ENCODE peak calls at places on chromosomes 2 and 18, in six cellular contexts. L, Z, V, R, M and C are unnamed samples. For H3K4me1, the result is how much of the 10 kb centered on the place peaks cover.

GRCh38 chr2:207166349-207167128 is 791 bp upstream of the KLF7 start:
- DNase-seq in R (peak), Z (peak), L (peak), M (peak), V (peak), C (peak)

GRCh38 chr18:48924621-48925601 is 25.9 kb downstream of the SMAD7 start:
- DNase-seq in R (no peak), V (peak), L (no peak), Z (no peak), M (no peak), C (no peak)

GRCh38 chr18:25531207-25531606 is 179.2 kb upstream of the ZNF521 start:
- DNase-seq in Z (no peak), L (no peak), R (no peak), V (no peak), M (no peak), C (no peak)

GRCh38 chr2:235234711-235235110 is 259.1 kb upstream of the AGAP1 start:
- DNase-seq in L (no peak), V (peak), Z (no peak), R (no peak), M (no peak), C (no peak)

GRCh38 chr2:34229998-34230397 is 630.9 kb upstream of the FAM98A start:
- DNase-seq in M (no peak), V (no peak), L (no peak), R (no peak), Z (no peak), C (peak)

GRCh38 chr2:61566566-61566965 is 28.4 kb upstream of the XPO1 start:
- DNase-seq in V (no peak), M (peak), R (no peak), Z (no peak), L (no peak), C (no peak)

GRCh38 chr2:169360984-169361705 is 1.2 kb downstream of the LRP2 start:
- DNase-seq in V (peak), Z (no peak), R (no peak), L (peak), M (no peak), C (peak)

GRCh38 chr18:21163647-21164625 is 52.3 kb upstream of the ROCK1 start:
- DNase-seq in M (peak), V (peak), Z (no peak), R (no peak), L (no peak), C (no peak)

GRCh38 chr2:157307021-157307420 is 18.6 kb downstream of the ERMN start:
- DNase-seq in V (peak), M (peak), L (no peak), R (no peak), Z (no peak), C (no peak)

GRCh38 chr2:105749583-105750399 is 5.1 kb downstream of the NCK2 start:
- DNase-seq in R (no peak), V (no peak), M (peak), L (no peak), Z (no peak), C (no peak)

GRCh38 chr2:74081030-74081429 is 66.7 kb downstream of the BOLA3 start:
- DNase-seq in V (peak), R (no peak), Z (no peak), M (no peak), L (no peak), C (no peak)

GRCh38 chr2:10486601-10487079 is 38.5 kb upstream of the ODC1 start:
- DNase-seq in Z (no peak), M (no peak), R (no peak), L (no peak), V (no peak), C (no peak)

GRCh38 chr2:112765251-112765650 is 842 bp upstream of the CKAP2L start:
- DNase-seq in R (no peak), M (no peak), Z (no peak), V (peak), L (no peak), C (no peak)

GRCh38 chr2:107242811-107243210 is 356.8 kb upstream of the ST6GAL2 start:
- DNase-seq in L (no peak), R (no peak), V (no peak), Z (no peak), M (no peak), C (no peak)

GRCh38 chr2:203463176-203463797 is 71.8 kb downstream of the RAPH1 start:
- DNase-seq in V (peak), Z (no peak), L (no peak), R (no peak), M (no peak), C (no peak)

GRCh38 chr2:65076345-65076710 is 20.1 kb downstream of the CEP68 start:
- DNase-seq in V (peak), Z (no peak), R (no peak), M (peak), L (no peak), C (no peak)

GRCh38 chr18:25056456-25056855 is 295.5 kb downstream of the ZNF521 start:
- DNase-seq in V (no peak), M (no peak), Z (no peak), R (no peak), L (no peak), C (no peak)

GRCh38 chr2:219297766-219298456 is 11.3 kb downstream of the PTPRN start:
- DNase-seq in M (no peak), V (peak), Z (no peak), R (no peak), L (no peak), C (no peak)

GRCh38 chr2:46569061-46569560 is 89.7 kb downstream of the TMEM247 start:
- DNase-seq in Z (no peak), L (no peak), M (peak), R (no peak), V (no peak), C (no peak)

GRCh38 chr2:163594572-163594971 is 141.2 kb downstream of the FIGN start:
- DNase-seq in M (no peak), R (no peak), Z (no peak), L (no peak), V (no peak), C (no peak)

GRCh38 chr2:197628043-197628500 is 47.3 kb downstream of the RFTN2 start:
- DNase-seq in L (peak), M (peak), Z (no peak), V (peak), R (no peak), C (no peak)

GRCh38 chr2:120388222-120389035 is 42.5 kb downstream of the INHBB start:
- DNase-seq in M (no peak), R (no peak), L (no peak), V (no peak), Z (peak), C (peak)

GRCh38 chr2:143934913-143935310 is 585.0 kb downstream of the ZEB2 start:
- DNase-seq in R (no peak), L (no peak), M (no peak), Z (no peak), V (no peak), C (no peak)

GRCh38 chr2:170314744-170315447 is 136.9 kb downstream of the MYO3B start:
- DNase-seq in V (peak), L (no peak), M (peak), R (no peak), Z (no peak), C (no peak)

GRCh38 chr2:197838589-197838988 is 34.2 kb downstream of the PLCL1 start:
- DNase-seq in Z (no peak), V (peak), R (no peak), M (no peak), L (no peak), C (no peak)

GRCh38 chr2:25339791-25340339 is 1.9 kb downstream of the DNMT3A start:
- DNase-seq in Z (no peak), L (no peak), V (no peak), M (no peak), R (peak), C (no peak)

GRCh38 chr2:28664120-28664842 is 87.3 kb upstream of the PPP1CB start:
- DNase-seq in R (no peak), Z (no peak), L (no peak), M (no peak), V (peak), C (no peak)

GRCh38 chr2:191927319-191927867 is 80.5 kb upstream of the CAVIN2 start:
- DNase-seq in L (no peak), M (peak), V (peak), R (no peak), Z (no peak), C (peak)

GRCh38 chr2:133504566-133505505 is 63.4 kb downstream of the NCKAP5 start:
- DNase-seq in Z (peak), M (peak), V (no peak), R (peak), L (no peak), C (peak)

GRCh38 chr2:120442923-120443571 is 97.1 kb downstream of the INHBB start:
- DNase-seq in V (peak), L (peak), M (no peak), Z (no peak), R (no peak), C (peak)

GRCh38 chr2:85390941-85391669 is 19.1 kb downstream of the CAPG start:
- DNase-seq in Z (peak), M (no peak), V (peak), L (no peak), R (peak), C (peak)

GRCh38 chr18:21826196-21826595 is 85.6 kb downstream of the MIB1 start:
- DNase-seq in Z (no peak), L (no peak), V (peak), R (no peak), M (peak), C (no peak)

GRCh38 chr2:148244593-148245292 is 223.9 kb downstream of the MBD5 start:
- DNase-seq in L (no peak), V (peak), M (peak), Z (no peak), R (no peak), C (no peak)

GRCh38 chr2:218964041-218964771 is 4.7 kb downstream of the CDK5R2 start:
- DNase-seq in M (peak), L (no peak), V (peak), R (no peak), Z (no peak), C (no peak)

GRCh38 chr2:240994161-240994896 is 4.1 kb upstream of the SNED1 start:
- DNase-seq in V (no peak), R (no peak), L (no peak), M (no peak), Z (no peak), C (peak)

GRCh38 chr2:60440761-60441160 is 112.7 kb downstream of the BCL11A start:
- DNase-seq in L (no peak), V (peak), Z (no peak), R (no peak), M (no peak), C (no peak)

GRCh38 chr18:46042571-46043123 is 29.4 kb downstream of the PSTPIP2 start:
- DNase-seq in L (no peak), M (peak), V (peak), Z (no peak), R (no peak), C (no peak)

GRCh38 chr2:7060602-7061435 is 143.6 kb downstream of the RNF144A start:
- DNase-seq in V (no peak), R (no peak), M (no peak), L (no peak), Z (no peak), C (no peak)
- H3K4me1 ChIP-seq in V (under half), R (under half), M (under half), L (under half), Z (under half), C (under half)

DNA sequence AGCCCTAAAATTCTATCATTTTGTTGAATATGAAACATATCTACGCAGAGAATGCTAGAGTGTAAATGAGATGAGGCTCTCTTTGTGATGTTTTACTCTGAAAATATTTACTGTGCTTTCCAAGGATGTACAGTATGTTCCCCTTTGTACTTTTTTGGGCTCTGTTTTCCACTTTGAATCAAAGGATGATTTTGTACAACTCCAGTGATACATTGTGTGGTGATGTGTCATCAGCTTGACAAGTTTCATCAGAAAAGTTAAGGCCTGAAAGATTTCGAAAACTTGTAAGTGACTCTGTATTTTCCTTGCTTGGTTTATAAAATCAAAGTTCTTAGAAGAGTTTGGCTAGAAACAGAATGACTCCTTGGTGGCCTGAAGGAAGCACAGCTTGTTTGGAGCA is 206.3 kb downstream of the LTBP1 start:
- DNase-seq in L (no peak), M (peak), R (no peak), Z (no peak), V (peak), C (no peak)
- H3K27ac ChIP-seq in L (no peak), M (peak), R (no peak), Z (no peak), V (peak), C (no peak)

GRCh38 chr2:202375006-202375610 is 1.0 kb upstream of the BMPR2 start:
- DNase-seq in V (peak), M (peak), L (peak), Z (peak), R (peak), C (peak)
- H3K4me3 ChIP-seq in V (peak), M (peak), L (peak), Z (peak), R (peak), C (peak)

GRCh38 chr2:217610411-217610814 is 392.4 kb downstream of the TNS1 start:
- DNase-seq in R (no peak), Z (no peak), L (no peak), V (no peak), M (no peak), C (no peak)
- H3K4me1 ChIP-seq in R (under half), Z (under half), L (under half), V (under half), M (under half), C (under half)

DNA sequence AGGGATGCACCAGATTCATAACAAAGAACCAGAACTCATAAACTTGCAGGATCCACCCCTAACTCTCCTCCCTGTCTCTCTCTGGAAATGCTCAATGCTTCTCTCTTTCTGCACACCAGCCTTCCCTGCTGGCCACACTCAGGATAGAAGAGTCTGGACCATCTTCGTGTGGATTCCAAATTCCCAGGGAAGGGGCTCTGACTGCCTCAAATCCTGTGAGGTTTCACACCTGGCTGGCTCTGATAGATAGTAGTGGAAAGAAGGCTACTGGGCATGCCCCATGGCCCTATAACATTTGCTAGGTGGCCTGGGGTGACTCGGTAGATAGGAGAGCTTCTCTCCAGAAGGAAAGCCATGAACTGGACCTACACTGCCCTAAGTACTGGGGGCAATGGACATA is 483.2 kb upstream of the GYPC start:
- DNase-seq in L (no peak), M (no peak), Z (no peak), V (no peak), R (no peak), C (no peak)
- H3K27ac ChIP-seq in L (no peak), M (no peak), Z (no peak), V (no peak), R (no peak), C (no peak)

GRCh38 chr2:238224636-238225035 is 15.2 kb downstream of the HES6 start:
- DNase-seq in Z (no peak), M (no peak), R (no peak), V (no peak), L (no peak), C (no peak)

GRCh38 chr2:238220274-238220891 is 16.9 kb upstream of the ILKAP start:
- DNase-seq in R (no peak), L (no peak), M (no peak), Z (no peak), V (no peak), C (no peak)

GRCh38 chr2:238225121-238225520 is 14.7 kb downstream of the HES6 start:
- DNase-seq in L (no peak), Z (no peak), V (no peak), R (no peak), M (no peak), C (no peak)

GRCh38 chr2:238216651-238217184 is 13.2 kb upstream of the ILKAP start:
- DNase-seq in M (no peak), V (no peak), Z (no peak), R (no peak), L (no peak), C (no peak)

GRCh38 chr2:238220892-238221521 is 17.5 kb upstream of the ILKAP start:
- DNase-seq in V (no peak), L (no peak), Z (no peak), M (peak), R (no peak), C (no peak)
- H3K4me3 ChIP-seq in V (no peak), L (no peak), Z (peak), M (no peak), R (peak), C (no peak)

GRCh38 chr2:217501887-217502286 is 500.9 kb downstream of the TNS1 start:
- DNase-seq in L (no peak), Z (no peak), V (no peak), M (no peak), R (no peak), C (no peak)

GRCh38 chr2:217510790-217511291 is 492.0 kb downstream of the TNS1 start:
- DNase-seq in V (peak), Z (no peak), R (peak), L (peak), M (peak), C (no peak)

GRCh38 chr2:217505303-217505702 is 497.5 kb downstream of the TNS1 start:
- DNase-seq in L (no peak), Z (no peak), R (no peak), M (no peak), V (no peak), C (no peak)
- H3K4me1 ChIP-seq in L (under half), Z (under half), R (under half), M (under half), V (under half), C (under half)